ENCODE peak calls at places on chromosomes 3 and 15, in eight cellular contexts. M, N, J, F, K, P, R and C are unnamed samples.

GRCh38 chr3:61979645-61980430 is 393.5 kb downstream of the FEZF2 start:
- DNase-seq in R (no peak), K (no peak), M (no peak), P (no peak), F (no peak), J (no peak), N (no peak), C (no peak)

GRCh38 chr3:46892285-46893145 is 15.0 kb downstream of the PTH1R start:
- DNase-seq in F (no peak), J (peak; percentile 81), P (peak; percentile 30), K (peak; percentile 32), N (peak; percentile 74), M (no peak), R (peak; percentile 74), C (peak; percentile 42)

GRCh38 chr3:16286161-16286560 is 21.1 kb downstream of the OXNAD1 start:
- DNase-seq in P (no peak), R (no peak), N (no peak), J (no peak), F (peak; percentile 79), K (no peak), M (peak; percentile 87), C (no peak)

GRCh38 chr3:50336452-50337174 is 4.0 kb downstream of the RASSF1 start:
- DNase-seq in J (no peak), N (no peak), M (no peak), R (no peak), P (peak; percentile 73), K (no peak), F (peak; percentile 69), C (no peak)

GRCh38 chr3:105232536-105232935 is 134.2 kb upstream of the ALCAM start:
- DNase-seq in R (no peak), K (no peak), P (no peak), M (no peak), J (no peak), F (no peak), N (no peak), C (no peak)

GRCh38 chr3:189629803-189630455 is 1.3 kb upstream of the TP63 start:
- DNase-seq in J (peak; percentile 24), K (no peak), P (no peak), F (no peak), N (peak; percentile 25), R (no peak), M (no peak), C (no peak)

GRCh38 chr3:32238816-32239637 is 547 bp downstream of the CMTM8 start:
- DNase-seq in K (no peak), M (peak; percentile 40), N (peak; percentile 43), F (peak; percentile 59), P (peak; percentile 65), R (no peak), J (peak; percentile 27), C (no peak)

GRCh38 chr3:151818361-151818760 is 4.4 kb downstream of the AADAC start:
- DNase-seq in M (no peak), P (no peak), K (no peak), N (no peak), R (no peak), F (no peak), J (no peak), C (no peak)

GRCh38 chr3:42265059-42265991 is 660 bp downstream of the CCK start:
- DNase-seq in J (no peak), F (no peak), M (no peak), K (no peak), P (no peak), R (no peak), N (no peak), C (no peak)

GRCh38 chr15:96320703-96321421 is 9.6 kb upstream of the NR2F2 start:
- DNase-seq in J (no peak), N (no peak), R (peak; percentile 54), P (no peak), F (no peak), M (no peak), K (no peak), C (no peak)

GRCh38 chr3:31106912-31107311 is 212.5 kb upstream of the GADL1 start:
- DNase-seq in J (no peak), P (no peak), N (no peak), R (no peak), K (no peak), M (no peak), F (peak; percentile 15), C (no peak)